ENCODE peak calls at places on chromosomes 2 and 18, in four cellular contexts. X is trophoblast cell, T is H9, I is IMR-90. D is an unnamed sample.

GRCh38 chr2:122390406-122390805 is 635.0 kb downstream of the TSN start:
- DNase-seq in T (no peak), I (no peak), X (no peak), D (no peak)

GRCh38 chr2:215493370-215493769 is 57.5 kb upstream of the FN1 start:
- DNase-seq in X (no peak), T (no peak), I (no peak), D (no peak)

GRCh38 chr2:149049142-149049541 is 10.6 kb downstream of the LYPD6B start:
- DNase-seq in X (peak; percentile 72), T (no peak), I (peak; percentile 62), D (no peak)

GRCh38 chr18:49668583-49669290 is 106.9 kb downstream of the LIPG start:
- DNase-seq in I (no peak), T (no peak), X (no peak), D (peak; percentile 29)

GRCh38 chr2:29599946-29600345 is 321.4 kb downstream of the ALK start:
- DNase-seq in T (no peak), X (no peak), I (no peak), D (no peak)

GRCh38 chr18:13710460-13710859 is 15.9 kb downstream of the FAM210A start:
- DNase-seq in T (no peak), I (peak; percentile 22), X (peak; percentile 39), D (no peak)

GRCh38 chr2:175880-176800 is 87.7 kb downstream of the SH3YL1 start:
- DNase-seq in X (peak; percentile 7), T (no peak), I (peak; percentile 1), D (no peak)

GRCh38 chr2:100418563-100418962 is 1.1 kb upstream of the CHST10 start:
- DNase-seq in X (no peak), T (no peak), I (no peak), D (no peak)

GRCh38 chr2:2547911-2548310 is 216.8 kb upstream of the MYT1L start:
- DNase-seq in I (no peak), X (no peak), T (no peak), D (no peak)

GRCh38 chr18:22439447-22439846 is 21.7 kb upstream of the CTAGE1 start:
- DNase-seq in I (peak; percentile 63), T (no peak), X (no peak), D (no peak)

GRCh38 chr2:193808877-193809276 is 1614.1 kb upstream of the TMEFF2 start:
- DNase-seq in X (no peak), T (no peak), I (no peak), D (no peak)

GRCh38 chr18:980586-980985 is 75.9 kb downstream of the ADCYAP1 start:
- DNase-seq in X (no peak), I (no peak), T (no peak), D (no peak)

GRCh38 chr2:215411941-215412743 is 23.7 kb downstream of the FN1 start:
- DNase-seq in T (no peak), I (no peak), X (no peak), D (no peak)

GRCh38 chr2:13682878-13683277 is 949.6 kb upstream of the LRATD1 start:
- DNase-seq in T (no peak), I (peak; percentile 45), X (peak; percentile 43), D (no peak)

GRCh38 chr2:3073196-3073595 is 304.4 kb downstream of the EIPR1 start:
- DNase-seq in I (no peak), T (no peak), X (no peak), D (no peak)

GRCh38 chr2:97210336-97210735 is 97.4 kb downstream of the ANKRD36 start:
- DNase-seq in T (no peak), I (no peak), X (no peak), D (no peak)

GRCh38 chr2:9972621-9973445 is 21.3 kb downstream of the GRHL1 start:
- DNase-seq in X (peak; percentile 92), T (no peak), I (peak; percentile 74), D (no peak)

GRCh38 chr2:168196764-168197180 is 50.6 kb downstream of the STK39 start:
- DNase-seq in X (no peak), I (no peak), T (no peak), D (no peak)

GRCh38 chr2:95305341-95306058 is 8.4 kb downstream of the KCNIP3 start:
- DNase-seq in I (no peak), X (no peak), T (no peak), D (no peak)

GRCh38 chr2:240759454-240759853 is 60.6 kb downstream of the KIF1A start:
- DNase-seq in X (no peak), T (no peak), I (no peak), D (no peak)

GRCh38 chr2:80496770-80497169 is 192.2 kb upstream of the LRRTM1 start:
- DNase-seq in I (peak; percentile 80), X (no peak), T (no peak), D (no peak)

GRCh38 chr2:161241894-161242293 is 66.3 kb upstream of the PSMD14 start:
- DNase-seq in X (no peak), I (no peak), T (no peak), D (no peak)

GRCh38 chr2:111219285-111219684 is 98.6 kb downstream of the BCL2L11 start:
- DNase-seq in I (peak; percentile 12), T (peak; percentile 55), X (peak; percentile 9), D (peak; percentile 15)

GRCh38 chr2:218881744-218882462 is 1.3 kb downstream of the WNT10A start:
- DNase-seq in X (no peak), I (no peak), T (no peak), D (no peak)

GRCh38 chr18:70931942-70932814 is 643.3 kb downstream of the SOCS6 start:
- DNase-seq in T (peak; percentile 34), I (peak; percentile 17), X (peak; percentile 42), D (no peak)

DNA sequence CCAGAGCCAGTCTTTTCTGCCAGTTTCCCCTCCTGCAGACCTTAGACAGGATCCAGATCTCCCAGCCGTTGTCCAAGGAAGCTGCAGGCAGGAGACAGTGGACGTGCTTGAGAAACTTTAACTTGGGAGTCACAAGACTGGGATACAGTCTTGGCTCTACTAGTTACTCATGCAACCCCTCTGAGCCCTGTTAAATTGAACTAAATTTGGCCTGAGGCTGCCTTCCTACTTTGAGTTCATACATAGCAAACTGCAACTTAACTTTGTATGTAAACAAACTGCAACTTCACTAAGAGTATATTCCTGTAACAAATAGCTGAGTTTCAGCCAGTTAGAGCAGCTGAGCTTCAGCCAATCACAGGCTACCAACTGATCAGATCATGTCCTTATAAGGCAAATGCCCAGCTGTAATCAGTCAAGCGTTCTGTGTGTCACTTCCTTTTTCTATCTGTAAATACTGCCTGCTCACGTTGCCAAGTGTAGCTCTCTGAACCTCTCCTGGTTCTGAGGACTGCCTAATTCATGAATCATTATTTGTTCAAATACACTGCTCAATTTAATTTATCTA is 140.9 kb downstream of the CAPN13 start:
- DNase-seq in T (peak; percentile 21), X (peak; percentile 86), I (peak; percentile 99), D (no peak)
- H4K91ac ChIP-seq in T (no peak overlapping the region), X (peak overlapping the region; percentile 90), I (peak overlapping the region; percentile 99), D (no peak overlapping the region)

GRCh38 chr2:231655494-231656408 is 52.6 kb upstream of the PTMA start:
- DNase-seq in I (no peak), X (no peak), T (peak; percentile 60), D (no peak)
- H4K91ac ChIP-seq in I (no peak overlapping the region), X (no peak overlapping the region), T (no peak overlapping the region), D (no peak overlapping the region)

GRCh38 chr2:71700041-71700879 is 246.9 kb downstream of the DYSF start:
- DNase-seq in I (no peak), X (no peak), T (no peak), D (peak; percentile 17)

GRCh38 chr2:71699428-71699827 is 246.1 kb downstream of the DYSF start:
- DNase-seq in I (no peak), T (no peak), X (no peak), D (no peak)

GRCh38 chr2:71702071-71702970 is 249.0 kb downstream of the DYSF start:
- DNase-seq in T (no peak), X (no peak), I (no peak), D (no peak)

GRCh38 chr2:71702971-71703898 is 249.9 kb downstream of the DYSF start:
- DNase-seq in X (no peak), T (no peak), I (no peak), D (no peak)

DNA sequence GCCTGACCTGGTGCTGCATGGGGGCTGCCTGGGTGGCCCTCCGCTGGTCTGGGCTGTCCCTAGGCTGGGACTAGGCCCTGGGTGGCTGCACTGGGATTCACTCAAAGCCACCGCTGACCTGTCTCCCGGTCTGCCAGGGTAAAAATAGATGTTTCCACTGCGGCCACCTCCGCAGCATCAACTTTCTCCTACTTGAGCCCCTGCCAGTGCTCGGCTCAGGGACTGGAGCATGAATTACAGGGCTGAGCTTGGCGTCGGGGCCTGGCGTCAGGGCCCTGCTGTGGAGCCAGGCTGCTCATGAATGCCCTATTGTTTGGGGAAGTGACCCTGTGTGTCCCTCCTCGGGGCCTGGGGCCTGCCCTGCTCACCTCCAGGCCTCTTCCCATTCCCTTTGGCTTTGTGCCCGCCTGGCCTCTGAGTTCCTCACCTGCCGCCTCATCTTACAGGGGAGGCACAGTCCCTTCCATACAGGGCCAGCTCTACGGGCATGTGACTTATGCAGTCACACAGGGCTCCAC is 247.6 kb downstream of the DYSF start:
- DNase-seq in X (no peak), I (no peak), T (no peak), D (peak; percentile 18)
- H4K91ac ChIP-seq in X (no peak overlapping the region), I (no peak overlapping the region), T (no peak overlapping the region), D (no peak overlapping the region)

GRCh38 chr2:234076451-234076850 is 25.9 kb downstream of the SPP2 start:
- DNase-seq in X (no peak), T (no peak), I (no peak), D (no peak)
- H4K91ac ChIP-seq in X (no peak overlapping the region), T (no peak overlapping the region), I (no peak overlapping the region), D (no peak overlapping the region)

GRCh38 chr2:239245872-239246701 is 154.7 kb downstream of the HDAC4 start:
- DNase-seq in I (no peak), T (no peak), X (peak; percentile 11), D (no peak)
- H4K91ac ChIP-seq in I (no peak overlapping the region), T (no peak overlapping the region), X (no peak overlapping the region), D (peak overlapping the region; percentile 43)

DNA sequence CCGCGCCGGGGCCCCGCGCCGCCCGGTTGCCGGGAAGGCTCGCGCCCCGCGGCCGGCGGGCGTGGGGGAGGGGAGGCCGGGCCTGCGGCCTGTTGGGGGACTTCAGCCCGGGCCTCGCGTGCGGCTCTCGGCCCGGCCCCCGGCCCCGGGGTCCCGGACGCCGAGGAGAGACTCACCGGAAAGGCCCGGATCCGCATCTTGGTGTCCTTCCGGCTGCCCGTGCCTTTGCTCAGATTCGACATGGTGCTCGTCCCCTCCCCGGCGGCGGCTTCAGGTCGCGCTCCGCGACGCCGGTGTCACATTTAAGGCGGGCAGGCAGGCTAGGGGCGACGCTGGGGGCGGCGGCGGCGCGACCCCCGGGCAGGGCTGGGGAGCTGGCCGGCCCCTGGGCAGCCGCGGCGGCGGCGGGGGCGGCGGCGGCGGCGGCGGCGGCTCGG is 377 bp downstream of the CUL3 start:
- DNase-seq in I (no peak), X (peak; percentile 51), T (peak; percentile 38), D (no peak)
- H4K91ac ChIP-seq in I (peak overlapping the region; percentile 44), X (peak overlapping the region; percentile 96), T (no peak overlapping the region), D (no peak overlapping the region)

DNA sequence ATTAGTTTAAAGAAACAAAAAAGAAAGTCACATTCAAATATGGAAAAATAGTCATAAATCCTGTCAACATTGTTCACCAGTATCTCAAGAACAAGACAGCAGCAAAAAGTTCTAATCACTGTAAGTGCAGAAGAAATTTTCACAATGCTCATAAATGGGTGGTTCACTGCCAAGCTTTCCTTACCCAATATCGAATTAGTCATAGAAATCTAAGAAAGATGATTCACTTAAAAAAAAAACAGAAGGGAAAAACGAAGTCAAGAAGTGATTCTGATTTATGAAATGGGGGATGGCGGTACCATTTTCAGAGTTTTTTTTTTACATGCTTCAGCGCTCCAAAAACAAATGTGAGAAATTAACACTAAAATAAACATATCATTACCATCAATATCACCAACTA is 156.7 kb downstream of the EXOC6B start:
- DNase-seq in I (peak; percentile 77), T (no peak), X (no peak), D (no peak)
- H4K91ac ChIP-seq in I (no peak overlapping the region), T (no peak overlapping the region), X (no peak overlapping the region), D (no peak overlapping the region)